ENCODE peak calls at places on chromosomes 5 and 9, in nine cellular contexts. J, D, K, Q, O, A, B, M and L are unnamed samples.

GRCh38 chr5:169258372-169259000 is 42.5 kb downstream of the SLIT3 start:
- DNase-seq in J (no peak), D (no peak), K (no peak), Q (no peak), O (no peak), A (peak; percentile 10), B (peak; percentile 24), M (no peak), L (no peak)

GRCh38 chr5:89930591-89931383 is 478.8 kb downstream of the CETN3 start:
- DNase-seq in J (no peak), D (no peak), K (no peak), Q (peak; percentile 65), O (no peak), A (peak; percentile 90), B (peak; percentile 83), M (no peak), L (no peak)

GRCh38 chr9:34380511-34381315 is 4.0 kb upstream of the MYORG start:
- DNase-seq in J (peak; percentile 72), D (peak; percentile 67), K (peak; percentile 96), Q (peak; percentile 82), O (no peak), A (no peak), B (peak; percentile 69), M (peak; percentile 96), L (no peak)

GRCh38 chr5:124599048-124599973 is 147.1 kb downstream of the ZNF608 start:
- DNase-seq in J (no peak), D (no peak), K (no peak), Q (peak; percentile 53), O (no peak), A (peak; percentile 43), B (peak; percentile 55), M (peak; percentile 52), L (no peak)

GRCh38 chr5:22372376-22372775 is 480.8 kb downstream of the CDH12 start:
- DNase-seq in J (no peak), D (no peak), K (peak; percentile 44), Q (no peak), O (no peak), A (peak; percentile 95), B (no peak), M (no peak), L (no peak)

GRCh38 chr5:59099270-59099994 is 516.6 kb downstream of the RAB3C start:
- DNase-seq in J (no peak), D (no peak), K (no peak), Q (peak; percentile 49), O (no peak), A (peak; percentile 91), B (peak; percentile 91), M (no peak), L (no peak)

GRCh38 chr9:120336021-120336752 is 243.8 kb downstream of the CDK5RAP2 start:
- DNase-seq in J (no peak), D (no peak), K (no peak), Q (no peak), O (no peak), A (peak; percentile 60), B (peak; percentile 57), M (no peak), L (no peak)

GRCh38 chr5:41503860-41504259 is 6.5 kb downstream of the PLCXD3 start:
- DNase-seq in J (no peak), D (peak; percentile 63), K (no peak), Q (no peak), O (no peak), A (no peak), B (no peak), M (no peak), L (no peak)

GRCh38 chr9:134804871-134805270 is 75.7 kb upstream of the FCN2 start:
- DNase-seq in J (no peak), D (no peak), K (no peak), Q (no peak), O (no peak), A (no peak), B (no peak), M (no peak), L (no peak)

GRCh38 chr9:83432104-83432627 is 106.0 kb downstream of the FRMD3 start:
- DNase-seq in J (no peak), D (peak; percentile 18), K (peak; percentile 69), Q (no peak), O (peak; percentile 27), A (peak; percentile 81), B (peak; percentile 50), M (no peak), L (peak; percentile 38)

GRCh38 chr9:128385493-128386205 is 14.5 kb downstream of the URM1 start:
- DNase-seq in J (no peak), D (no peak), K (peak; percentile 38), Q (no peak), O (no peak), A (no peak), B (no peak), M (no peak), L (no peak)

GRCh38 chr5:105587963-105588662 is 2025.5 kb upstream of the NUDT12 start:
- DNase-seq in J (no peak), D (no peak), K (no peak), Q (peak; percentile 22), O (no peak), A (peak; percentile 50), B (peak; percentile 14), M (no peak), L (no peak)

GRCh38 chr5:98543490-98543889 is 230.0 kb upstream of the RGMB start:
- DNase-seq in J (no peak), D (no peak), K (no peak), Q (no peak), O (no peak), A (no peak), B (no peak), M (no peak), L (no peak)

GRCh38 chr5:139755892-139756671 is 39.5 kb upstream of the PSD2 start:
- DNase-seq in J (peak; percentile 52), D (no peak), K (peak; percentile 81), Q (no peak), O (no peak), A (no peak), B (no peak), M (no peak), L (no peak)

GRCh38 chr9:13064060-13064459 is 215.4 kb downstream of the MPDZ start:
- DNase-seq in J (no peak), D (no peak), K (no peak), Q (no peak), O (no peak), A (no peak), B (no peak), M (no peak), L (no peak)

GRCh38 chr5:132526290-132526973 is 16.9 kb downstream of the IL5 start:
- DNase-seq in J (peak; percentile 51), D (peak; percentile 69), K (peak; percentile 82), Q (peak; percentile 70), O (peak; percentile 21), A (peak; percentile 61), B (peak; percentile 72), M (peak; percentile 61), L (peak; percentile 33)

GRCh38 chr5:141783599-141784296 is 94.5 kb downstream of the PCDH1 start:
- DNase-seq in J (peak; percentile 68), D (no peak), K (peak; percentile 69), Q (no peak), O (no peak), A (no peak), B (no peak), M (no peak), L (no peak)

GRCh38 chr9:91192785-91193657 is 168.7 kb downstream of the AUH start:
- DNase-seq in J (peak; percentile 16), D (peak; percentile 30), K (peak; percentile 83), Q (peak; percentile 9), O (peak; percentile 25), A (peak; percentile 98), B (peak; percentile 99), M (peak; percentile 41), L (no peak)

GRCh38 chr5:62305358-62305714 is 670 bp upstream of the KIF2A start:
- DNase-seq in J (no peak), D (no peak), K (no peak), Q (no peak), O (no peak), A (peak; percentile 7), B (no peak), M (no peak), L (no peak)

GRCh38 chr5:67133781-67134180 is 62.8 kb downstream of the CD180 start:
- DNase-seq in J (no peak), D (no peak), K (no peak), Q (no peak), O (no peak), A (no peak), B (no peak), M (no peak), L (no peak)

GRCh38 chr5:86175224-86175623 is 442.5 kb upstream of the COX7C start:
- DNase-seq in J (no peak), D (no peak), K (no peak), Q (peak; percentile 65), O (no peak), A (peak; percentile 18), B (no peak), M (no peak), L (no peak)